ENCODE peak calls at places on chromosomes 5 and 9, in nine cellular contexts. D is PC-9, R is endothelial cell, Y is A549, I is kidney, W is WTC11, O is AG04450, K is osteocyte, V is glutamatergic neuron. J is an unnamed sample.

GRCh38 chr9:2701070-2701469 is 16.2 kb upstream of the KCNV2 start:
- DNase-seq in I (no peak), D (no peak), R (no peak), Y (no peak), K (no peak), W (no peak), V (no peak), O (no peak), J (no peak)

GRCh38 chr9:83219154-83219923 is 156.4 kb upstream of the RASEF start:
- DNase-seq in R (peak; percentile 80), I (peak; percentile 89), V (peak; percentile 82), K (no peak), O (no peak), D (no peak), W (peak; percentile 87), Y (peak; percentile 81), J (peak; percentile 77)

GRCh38 chr9:27202056-27202455 is 93.0 kb downstream of the TEK start:
- DNase-seq in I (no peak), D (no peak), V (no peak), R (no peak), K (no peak), O (no peak), Y (no peak), W (no peak), J (no peak)

GRCh38 chr5:57338849-57339340 is 143.7 kb downstream of the ACTBL2 start:
- DNase-seq in R (no peak), I (no peak), Y (no peak), V (no peak), O (no peak), W (no peak), D (peak; percentile 50), K (no peak), J (no peak)

GRCh38 chr9:89803403-89803802 is 198.6 kb downstream of the GADD45G start:
- DNase-seq in V (no peak), K (no peak), I (no peak), R (no peak), Y (no peak), O (no peak), D (no peak), W (no peak), J (no peak)

GRCh38 chr5:107554776-107555424 is 115.8 kb downstream of the EFNA5 start:
- DNase-seq in D (no peak), W (no peak), Y (no peak), V (no peak), O (no peak), K (no peak), I (no peak), R (no peak), J (no peak)

GRCh38 chr5:179780343-179780742 is 13.4 kb upstream of the LTC4S start:
- DNase-seq in O (no peak), V (no peak), I (no peak), W (no peak), K (no peak), D (no peak), R (no peak), Y (no peak), J (no peak)

GRCh38 chr9:15295761-15296405 is 11.1 kb downstream of the TTC39B start:
- DNase-seq in D (peak; percentile 51), V (no peak), K (no peak), Y (peak; percentile 38), W (no peak), R (no peak), I (no peak), O (no peak), J (peak; percentile 61)

GRCh38 chr5:158821321-158821720 is 278.4 kb downstream of the EBF1 start:
- DNase-seq in R (no peak), K (no peak), V (no peak), I (no peak), W (no peak), O (no peak), Y (no peak), D (no peak), J (no peak)

GRCh38 chr5:74673011-74673790 is 11.8 kb upstream of the HEXB start:
- DNase-seq in R (no peak), O (no peak), I (no peak), W (no peak), D (peak; percentile 66), V (no peak), K (no peak), Y (no peak), J (peak; percentile 57)

GRCh38 chr5:51382759-51383493 is at the start of gene ISL1:
- DNase-seq in K (no peak), V (peak; percentile 90), I (no peak), D (no peak), O (no peak), R (peak; percentile 77), Y (peak; percentile 21), W (peak; percentile 88), J (peak; percentile 94)

GRCh38 chr5:107570805-107571531 is 99.8 kb downstream of the EFNA5 start:
- DNase-seq in R (no peak), D (peak; percentile 74), V (no peak), W (peak; percentile 28), O (no peak), K (no peak), I (no peak), Y (peak; percentile 14), J (no peak)

GRCh38 chr9:129739432-129739831 is 13.4 kb downstream of the PTGES start:
- DNase-seq in D (no peak), I (no peak), R (no peak), V (no peak), Y (no peak), K (no peak), O (no peak), W (no peak), J (no peak)

GRCh38 chr9:129736334-129736733 is 16.5 kb downstream of the PTGES start:
- DNase-seq in Y (no peak), D (no peak), V (no peak), R (no peak), W (no peak), I (no peak), O (no peak), K (no peak), J (no peak)

GRCh38 chr9:129735546-129735945 is 17.3 kb downstream of the PTGES start:
- DNase-seq in W (no peak), I (no peak), V (no peak), K (no peak), O (no peak), R (no peak), Y (no peak), D (no peak), J (no peak)

GRCh38 chr9:129740174-129740573 is 12.7 kb downstream of the PTGES start:
- DNase-seq in V (no peak), O (no peak), D (no peak), W (no peak), R (no peak), K (no peak), Y (no peak), I (no peak), J (no peak)

GRCh38 chr9:129737479-129738269 is 15.2 kb downstream of the PTGES start:
- DNase-seq in K (peak; percentile 94), W (peak; percentile 90), I (peak; percentile 92), D (peak; percentile 44), R (peak; percentile 90), V (peak; percentile 88), O (no peak), Y (peak; percentile 81), J (peak; percentile 58)
- TF ChIP-seq CTCF in K (peak; percentile 97), W (peak; percentile 98), I (peak; percentile 92), D (peak; percentile 95), R (peak; percentile 99), V (peak; percentile 100), O (peak; percentile 92), Y (peak; percentile 95), J (peak; percentile 99)

GRCh38 chr9:77805810-77806209 is 157.7 kb upstream of the GNA14 start:
- DNase-seq in D (no peak), I (no peak), Y (no peak), O (no peak), W (no peak), V (no peak), R (no peak), K (no peak), J (no peak)

GRCh38 chr9:77806697-77807096 is 158.6 kb upstream of the GNA14 start:
- DNase-seq in O (no peak), D (no peak), I (no peak), R (no peak), Y (no peak), W (no peak), K (no peak), V (no peak), J (no peak)

GRCh38 chr9:77807846-77808749 is 160.0 kb upstream of the GNA14 start:
- DNase-seq in V (no peak), R (no peak), K (no peak), O (no peak), I (no peak), W (no peak), D (peak; percentile 58), Y (no peak), J (no peak)

GRCh38 chr9:77808750-77809079 is 160.6 kb upstream of the GNA14 start:
- DNase-seq in Y (no peak), K (no peak), W (no peak), I (no peak), O (no peak), V (no peak), D (peak; percentile 74), R (no peak), J (no peak)

DNA sequence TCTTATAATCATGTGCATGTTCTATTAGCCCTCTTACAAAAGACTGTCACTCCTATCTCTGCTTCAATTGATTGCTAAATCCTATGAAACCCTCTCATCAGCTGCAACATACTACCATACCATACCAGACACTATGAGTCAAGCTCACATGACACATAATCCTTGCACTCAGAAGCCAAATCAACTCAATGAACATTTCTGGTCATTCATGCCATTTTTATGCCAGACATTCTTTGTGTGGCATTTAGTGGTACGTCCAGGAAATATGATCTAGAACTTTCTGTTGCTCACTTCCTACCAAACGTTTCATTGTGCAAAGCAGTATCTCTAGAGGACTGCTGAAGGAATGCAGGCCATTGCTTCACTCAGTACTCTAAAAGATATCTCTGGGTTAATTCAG is 159.2 kb upstream of the GNA14 start:
- DNase-seq in R (no peak), D (peak; percentile 79), V (no peak), W (no peak), I (no peak), O (peak; percentile 67), Y (peak; percentile 17), K (no peak), J (peak; percentile 92)
- TF ChIP-seq CTCF in R (no peak), D (no peak), V (no peak), W (no peak), I (no peak), O (peak; percentile 11), Y (no peak), K (no peak), J (no peak)

DNA sequence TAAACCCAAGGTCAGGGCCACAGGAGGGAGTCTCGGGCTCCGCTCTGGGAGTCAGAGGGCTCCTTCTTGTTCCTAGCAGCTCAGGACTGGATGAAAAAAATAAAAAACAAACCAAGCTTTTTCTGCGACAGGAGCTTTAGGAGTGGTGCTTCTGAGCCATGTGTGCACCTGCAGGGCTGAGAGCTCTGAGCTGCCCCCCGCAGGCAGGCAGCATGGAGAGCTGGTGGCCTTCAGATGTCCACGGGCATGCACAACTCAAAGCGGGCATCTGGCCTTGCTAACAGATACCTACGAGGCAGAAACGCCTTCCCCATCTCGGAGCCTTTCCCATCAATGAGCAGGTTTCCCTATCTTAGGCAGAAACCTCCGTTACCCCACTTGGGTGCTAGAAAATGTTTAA is 28.5 kb downstream of the DBH start:
- DNase-seq in Y (no peak), I (no peak), K (no peak), W (no peak), V (no peak), D (no peak), R (no peak), O (no peak), J (no peak)
- TF ChIP-seq CTCF in Y (no peak), I (no peak), K (peak; percentile 14), W (no peak), V (no peak), D (no peak), R (no peak), O (no peak), J (no peak)

GRCh38 chr9:134792627-134793026 is 88.0 kb upstream of the FCN2 start:
- DNase-seq in R (no peak), O (no peak), V (no peak), Y (no peak), D (no peak), I (no peak), W (no peak), K (no peak), J (no peak)
- TF ChIP-seq CTCF in R (no peak), O (no peak), V (no peak), Y (no peak), D (no peak), I (no peak), W (no peak), K (no peak), J (no peak)